ENCODE peak calls at places on chromosomes 7 and 10, in ten cellular contexts. U is fibroblast of pulmonary artery, P is GM20000, Q is neural progenitor cell, Y is endodermal cell, R is tibial nerve, I is tibial artery, F is progenitor cell of endocrine pancreas, B is AG10803, G is pancreas. T is an unnamed sample.

GRCh38 chr7:120933475-120933874 is 17.1 kb upstream of the ING3 start:
- DNase-seq in U (no peak), P (no peak), Q (no peak), Y (no peak), R (no peak), I (no peak), F (no peak), B (no peak), G (no peak), T (no peak)

GRCh38 chr7:75716992-75717626 is 21.6 kb downstream of the HIP1 start:
- DNase-seq in U (peak), P (no peak), Q (no peak), Y (no peak), R (no peak), I (no peak), F (no peak), B (peak), G (no peak), T (peak)

GRCh38 chr10:133474833-133475734 is 21.3 kb downstream of the SCART1 start:
- DNase-seq in U (no peak), P (no peak), Q (no peak), Y (no peak), R (no peak), I (no peak), F (no peak), B (no peak), G (no peak), T (no peak)

GRCh38 chr7:130669051-130669700 is 628 bp upstream of the COPG2 start:
- DNase-seq in U (no peak), P (no peak), Q (no peak), Y (no peak), R (no peak), I (no peak), F (no peak), B (peak), G (no peak), T (no peak)

GRCh38 chr7:542935-543789 is 23.5 kb upstream of the PDGFA start:
- DNase-seq in U (peak), P (no peak), Q (no peak), Y (no peak), R (no peak), I (peak), F (no peak), B (peak), G (no peak), T (peak)

GRCh38 chr10:3439183-3439582 is 266.6 kb upstream of the PITRM1 start:
- DNase-seq in U (no peak), P (no peak), Q (no peak), Y (no peak), R (no peak), I (no peak), F (no peak), B (no peak), G (no peak), T (no peak)

GRCh38 chr10:14382022-14382421 is 51.3 kb upstream of the FRMD4A start:
- DNase-seq in U (peak), P (peak), Q (no peak), Y (no peak), R (no peak), I (no peak), F (no peak), B (no peak), G (no peak), T (peak)

GRCh38 chr7:139871276-139871675 is 42.2 kb downstream of the TBXAS1 start:
- DNase-seq in U (peak), P (no peak), Q (no peak), Y (no peak), R (no peak), I (no peak), F (no peak), B (peak), G (no peak), T (peak)

GRCh38 chr10:5035356-5035755 is 31.7 kb upstream of the AKR1C2 start:
- DNase-seq in U (no peak), P (no peak), Q (no peak), Y (no peak), R (no peak), I (no peak), F (no peak), B (no peak), G (no peak), T (no peak)

GRCh38 chr7:23261843-23262452 is 15.4 kb downstream of the GPNMB start:
- DNase-seq in U (peak), P (peak), Q (peak), Y (peak), R (no peak), I (peak), F (peak), B (peak), G (peak), T (peak)

GRCh38 chr7:134962270-134962669 is 24.0 kb upstream of the AGBL3 start:
- DNase-seq in U (no peak), P (no peak), Q (no peak), Y (no peak), R (no peak), I (no peak), F (no peak), B (no peak), G (no peak), T (no peak)
- TF ChIP-seq CTCF in U (peak), P (no peak), Q (no peak), Y (peak), R (no peak), I (no peak), F (no peak), B (peak), G (no peak), T (no peak)

DNA sequence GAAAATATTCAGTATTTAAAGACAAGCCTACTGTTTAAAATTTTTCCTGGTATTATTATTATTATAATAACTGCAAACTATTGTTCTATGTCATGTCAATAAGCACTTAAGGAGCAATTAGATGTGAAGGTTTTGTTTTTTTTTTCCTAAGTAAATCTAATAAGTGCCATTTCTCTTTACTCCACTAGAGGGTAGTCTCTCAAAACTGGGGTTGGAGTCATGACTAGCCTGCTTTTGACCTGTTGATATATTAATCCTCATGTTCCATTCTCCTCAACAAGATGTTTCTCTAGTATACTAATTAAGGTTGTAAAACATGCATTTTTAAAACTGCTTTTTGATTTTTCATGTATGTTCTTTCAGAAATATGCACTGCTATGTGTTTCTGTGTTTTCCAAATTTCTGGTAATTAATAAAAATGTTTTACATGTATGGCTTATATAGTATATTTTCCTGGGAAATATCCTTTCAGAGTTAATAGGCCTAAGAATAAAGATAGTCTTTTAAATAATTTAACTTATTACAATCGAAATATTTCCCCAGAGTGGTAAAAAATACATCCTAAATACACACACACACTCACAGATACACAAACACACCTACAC is 1.0 kb upstream of the LRRN3 start:
- DNase-seq in U (peak), P (peak), Q (peak), Y (no peak), R (no peak), I (no peak), F (no peak), B (peak), G (no peak), T (peak)
- TF ChIP-seq CTCF in U (peak), P (peak), Q (peak), Y (peak), R (peak), I (peak), F (peak), B (peak), G (peak), T (peak)

GRCh38 chr10:43305881-43306280 is 39.0 kb upstream of the RASGEF1A start:
- DNase-seq in U (peak), P (no peak), Q (no peak), Y (no peak), R (no peak), I (peak), F (no peak), B (no peak), G (no peak), T (no peak)
- TF ChIP-seq CTCF in U (no peak), P (no peak), Q (no peak), Y (no peak), R (no peak), I (no peak), F (no peak), B (no peak), G (no peak), T (no peak)

GRCh38 chr7:1555046-1555812 is 776 bp downstream of the TMEM184A start:
- DNase-seq in U (peak), P (no peak), Q (no peak), Y (peak), R (no peak), I (no peak), F (no peak), B (peak), G (peak), T (peak)
- TF ChIP-seq CTCF in U (no peak), P (no peak), Q (no peak), Y (no peak), R (no peak), I (no peak), F (no peak), B (no peak), G (no peak), T (peak)

GRCh38 chr10:98259606-98260319 is 8.2 kb downstream of the LOXL4 start:
- DNase-seq in U (no peak), P (peak), Q (no peak), Y (no peak), R (no peak), I (no peak), F (no peak), B (peak), G (no peak), T (no peak)
- TF ChIP-seq CTCF in U (no peak), P (no peak), Q (no peak), Y (no peak), R (no peak), I (no peak), F (no peak), B (no peak), G (no peak), T (no peak)

GRCh38 chr7:108461855-108462254 is 5.6 kb upstream of the NRCAM start:
- DNase-seq in U (peak), P (no peak), Q (no peak), Y (no peak), R (no peak), I (no peak), F (no peak), B (peak), G (peak), T (no peak)

GRCh38 chr7:108457871-108458270 is 1.6 kb upstream of the NRCAM start:
- DNase-seq in U (no peak), P (no peak), Q (no peak), Y (no peak), R (no peak), I (no peak), F (no peak), B (no peak), G (no peak), T (no peak)

GRCh38 chr7:108456845-108457540 is 757 bp upstream of the NRCAM start:
- DNase-seq in U (no peak), P (no peak), Q (peak), Y (peak), R (no peak), I (no peak), F (no peak), B (no peak), G (no peak), T (no peak)

GRCh38 chr7:108460964-108461363 is 4.7 kb upstream of the NRCAM start:
- DNase-seq in U (no peak), P (no peak), Q (no peak), Y (no peak), R (no peak), I (no peak), F (no peak), B (no peak), G (no peak), T (no peak)

DNA sequence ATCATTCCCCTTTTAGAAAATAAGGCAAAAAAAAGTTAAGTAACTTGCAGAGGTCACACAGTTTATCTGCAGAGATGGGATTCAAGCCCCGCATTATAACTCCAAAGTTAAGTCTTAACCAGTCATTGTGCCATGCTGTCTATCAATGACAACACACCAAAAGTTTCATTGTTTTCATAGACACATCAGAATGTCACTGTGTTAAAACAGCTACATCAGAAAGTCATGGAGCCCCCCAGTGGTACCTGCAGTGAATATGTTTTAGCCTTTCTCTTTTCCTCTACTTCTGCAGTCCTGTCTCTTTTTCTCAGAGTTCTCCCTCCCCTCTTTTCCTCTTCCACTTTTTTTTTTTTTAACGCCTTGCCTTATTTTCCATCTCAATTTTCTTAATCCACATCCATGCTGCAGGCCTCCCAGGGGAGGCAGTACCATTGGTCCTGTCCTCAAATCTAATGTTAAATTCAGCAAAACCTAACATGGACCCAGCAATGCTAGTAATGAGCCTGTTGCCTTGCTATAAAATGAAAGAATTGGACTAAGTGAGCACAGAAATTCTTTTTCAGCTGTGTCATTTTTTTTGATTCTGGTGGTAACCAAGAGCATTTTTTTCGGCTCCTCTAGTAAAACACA is 3.8 kb upstream of the NRCAM start:
- DNase-seq in U (peak), P (peak), Q (peak), Y (no peak), R (no peak), I (no peak), F (no peak), B (peak), G (no peak), T (peak)
- TF ChIP-seq CTCF in U (peak), P (peak), Q (peak), Y (peak), R (peak), I (no peak), F (peak), B (peak), G (peak), T (peak)